ENCODE peak calls at places on chromosomes 7 and 10, in nine cellular contexts. X, U, O, S, D, L, K, G and T are unnamed samples.
A peak's percentile ranks its signal among the peaks of the same experiment; 100 is the strongest.

GRCh38 chr10:63396123-63396719 is 69.6 kb downstream of the JMJD1C start:
- DNase-seq in X (no peak), U (peak; percentile 37), O (no peak), S (no peak), D (no peak), L (no peak), K (no peak), G (no peak), T (no peak)

GRCh38 chr7:54824655-54825054 is 65.6 kb upstream of the SEC61G start:
- DNase-seq in X (no peak), U (no peak), O (no peak), S (no peak), D (no peak), L (no peak), K (no peak), G (no peak), T (no peak)

GRCh38 chr10:100878291-100878910 is 34.4 kb upstream of the SLF2 start:
- DNase-seq in X (peak; percentile 90), U (peak; percentile 78), O (no peak), S (no peak), D (peak; percentile 78), L (peak; percentile 34), K (peak; percentile 63), G (no peak), T (peak; percentile 68)

GRCh38 chr10:108749042-108749441 is 1174.3 kb downstream of the XPNPEP1 start:
- DNase-seq in X (no peak), U (no peak), O (no peak), S (no peak), D (no peak), L (no peak), K (no peak), G (no peak), T (peak; percentile 9)

GRCh38 chr7:69992938-69993337 is 394.7 kb downstream of the AUTS2 start:
- DNase-seq in X (no peak), U (no peak), O (no peak), S (no peak), D (no peak), L (no peak), K (no peak), G (no peak), T (no peak)

GRCh38 chr7:101843293-101844271 is 26.2 kb downstream of the CUX1 start:
- DNase-seq in X (no peak), U (no peak), O (no peak), S (no peak), D (no peak), L (no peak), K (no peak), G (no peak), T (no peak)

GRCh38 chr10:3090914-3091313 is 23.6 kb downstream of the PFKP start:
- DNase-seq in X (peak; percentile 85), U (peak; percentile 48), O (no peak), S (no peak), D (peak; percentile 91), L (no peak), K (no peak), G (no peak), T (no peak)

GRCh38 chr7:134315679-134316538 is 821 bp downstream of the SLC35B4 start:
- DNase-seq in X (peak; percentile 13), U (peak; percentile 31), O (no peak), S (no peak), D (no peak), L (no peak), K (no peak), G (no peak), T (no peak)

GRCh38 chr7:24756989-24757798 is at the start of gene GSDME:
- DNase-seq in X (peak; percentile 76), U (peak; percentile 71), O (peak; percentile 80), S (no peak), D (peak; percentile 71), L (peak; percentile 77), K (peak; percentile 55), G (no peak), T (peak; percentile 87)

GRCh38 chr10:4947635-4948596 is 15.3 kb upstream of the AKR1C1 start:
- DNase-seq in X (peak; percentile 94), U (peak; percentile 98), O (peak; percentile 84), S (no peak), D (peak; percentile 96), L (no peak), K (no peak), G (peak; percentile 100), T (no peak)

GRCh38 chr7:93895859-93896258 is 5.3 kb upstream of the TFPI2 start:
- DNase-seq in X (no peak), U (no peak), O (no peak), S (no peak), D (no peak), L (no peak), K (no peak), G (no peak), T (no peak)

GRCh38 chr7:3105856-3106255 is 62.2 kb upstream of the CARD11 start:
- DNase-seq in X (no peak), U (no peak), O (no peak), S (no peak), D (no peak), L (no peak), K (no peak), G (no peak), T (no peak)

GRCh38 chr7:30797294-30798040 is 26.2 kb downstream of the MINDY4 start:
- DNase-seq in X (no peak), U (no peak), O (no peak), S (no peak), D (no peak), L (no peak), K (no peak), G (no peak), T (no peak)

GRCh38 chr7:41319601-41320000 is 383.3 kb downstream of the INHBA start:
- DNase-seq in X (no peak), U (no peak), O (no peak), S (no peak), D (no peak), L (no peak), K (no peak), G (no peak), T (no peak)

GRCh38 chr10:24998044-24998443 is 17.9 kb downstream of the ENKUR start:
- DNase-seq in X (no peak), U (no peak), O (no peak), S (no peak), D (no peak), L (no peak), K (no peak), G (no peak), T (no peak)

GRCh38 chr10:62805139-62806092 is 896 bp downstream of the ADO start:
- DNase-seq in X (peak; percentile 42), U (peak; percentile 38), O (peak; percentile 78), S (no peak), D (peak; percentile 38), L (peak; percentile 29), K (peak; percentile 36), G (no peak), T (peak; percentile 26)

GRCh38 chr10:128018236-128018635 is 108.0 kb downstream of the MKI67 start:
- DNase-seq in X (no peak), U (peak; percentile 29), O (peak; percentile 68), S (no peak), D (no peak), L (no peak), K (no peak), G (no peak), T (no peak)

GRCh38 chr10:97686301-97686961 is 610 bp downstream of the AVPI1 start:
- DNase-seq in X (no peak), U (no peak), O (no peak), S (no peak), D (no peak), L (no peak), K (no peak), G (no peak), T (no peak)

DNA sequence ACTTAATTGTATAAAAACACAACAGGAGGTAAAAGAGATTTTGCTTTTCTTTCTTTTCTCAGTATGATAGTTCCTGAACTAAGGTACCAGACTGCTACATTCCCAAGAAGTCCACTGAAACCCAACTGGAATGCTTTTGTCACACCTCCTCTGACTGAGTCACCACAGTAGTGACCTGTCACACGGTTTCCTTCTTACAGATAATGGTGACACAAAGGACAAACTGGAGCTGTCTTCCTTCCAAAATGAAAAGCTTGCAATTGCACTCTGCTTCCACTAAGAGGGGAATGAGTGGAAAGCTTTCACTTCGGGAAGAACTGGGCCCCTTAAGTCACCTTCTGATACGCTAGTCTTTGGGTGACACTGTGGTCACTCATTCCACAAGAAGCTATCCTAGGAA is 122.2 kb downstream of the KMT2E start:
- DNase-seq in X (no peak), U (no peak), O (no peak), S (no peak), D (no peak), L (no peak), K (no peak), G (no peak), T (no peak)
- TF ChIP-seq CTCF in X (no peak), U (peak; percentile 31), O (no peak), S (no peak), D (peak; percentile 7), L (no peak), K (peak; percentile 20), G (peak; percentile 27), T (no peak)

GRCh38 chr7:121049028-121049791 is 60.7 kb downstream of the CPED1 start:
- DNase-seq in X (no peak), U (no peak), O (no peak), S (no peak), D (no peak), L (no peak), K (no peak), G (peak; percentile 13), T (no peak)
- TF ChIP-seq CTCF in X (no peak), U (no peak), O (no peak), S (no peak), D (no peak), L (no peak), K (no peak), G (no peak), T (no peak)

DNA sequence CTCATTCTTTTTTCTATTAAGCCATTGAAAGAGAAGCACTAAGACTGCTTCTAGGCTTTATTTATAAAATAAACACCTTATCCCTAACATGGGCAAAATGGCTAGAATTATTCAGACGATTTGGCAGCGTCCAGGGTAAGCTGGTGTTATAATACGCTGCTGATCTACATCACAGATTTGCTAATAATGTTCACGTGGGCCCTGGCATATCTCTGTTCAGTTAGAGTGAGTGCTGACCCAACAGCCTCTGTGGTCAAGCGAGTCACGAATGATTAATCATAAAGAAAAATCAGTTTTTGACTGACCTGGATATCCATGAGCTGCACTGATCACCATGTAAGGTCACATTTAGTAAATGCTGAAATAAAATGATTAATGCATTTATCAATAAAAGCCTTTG is 28.4 kb upstream of the CBLL1 start:
- DNase-seq in X (peak; percentile 34), U (no peak), O (no peak), S (no peak), D (peak; percentile 34), L (no peak), K (no peak), G (no peak), T (no peak)
- TF ChIP-seq CTCF in X (no peak), U (no peak), O (no peak), S (no peak), D (no peak), L (no peak), K (no peak), G (no peak), T (no peak)

DNA sequence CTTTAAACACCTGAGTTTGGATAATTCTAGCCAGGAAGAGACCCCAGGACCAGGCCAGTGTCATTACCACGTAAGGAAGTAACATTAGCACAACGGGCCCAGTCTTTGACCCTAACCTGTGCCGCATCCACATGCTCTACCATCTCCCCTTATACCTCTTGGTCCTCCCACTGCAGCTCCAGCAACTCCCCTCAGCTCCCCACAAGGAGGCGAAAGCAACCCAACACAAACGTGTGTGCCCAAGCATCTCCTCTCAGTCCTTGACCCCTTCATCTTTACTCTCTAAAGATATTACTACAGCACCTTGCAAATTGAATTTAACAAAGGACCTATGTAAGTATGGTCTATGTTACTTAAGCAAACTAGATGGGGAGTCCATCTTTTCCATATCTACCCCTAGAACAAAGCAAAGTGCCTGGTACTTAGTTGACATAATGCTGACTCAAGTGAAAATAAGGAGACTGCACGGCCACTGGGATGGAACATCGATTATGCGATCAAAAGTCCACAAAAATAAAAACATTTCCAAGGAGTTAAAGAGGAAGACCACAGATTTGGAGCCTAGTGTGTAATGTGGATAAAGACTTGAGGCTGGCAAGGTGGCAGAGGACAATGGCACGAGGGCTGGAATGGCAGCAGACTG is 147.7 kb downstream of the JAZF1 start:
- DNase-seq in X (no peak), U (no peak), O (no peak), S (no peak), D (no peak), L (no peak), K (no peak), G (no peak), T (no peak)
- TF ChIP-seq CTCF in X (no peak), U (no peak), O (no peak), S (no peak), D (no peak), L (no peak), K (no peak), G (peak; percentile 18), T (no peak)